ENCODE peak calls at places on chromosomes 3 and 15, in nine cellular contexts. N, H, B, Y, D, T, S, G and O are unnamed samples. For H3K36me3, the result is how much of the 10 kb centered on the place peaks cover.

GRCh38 chr3:114509756-114510155 is 215.9 kb downstream of the TIGIT start:
- DNase-seq in N (no peak), H (no peak), B (no peak), Y (no peak), D (no peak), T (no peak), S (no peak), G (no peak), O (no peak)

GRCh38 chr3:23376516-23377248 is 173.6 kb downstream of the UBE2E2 start:
- DNase-seq in N (no peak), H (no peak), B (no peak), Y (no peak), D (no peak), T (no peak), S (no peak), G (no peak), O (no peak)

GRCh38 chr3:120425877-120426276 is 24.9 kb downstream of the FSTL1 start:
- DNase-seq in N (peak), H (peak), B (no peak), Y (no peak), D (no peak), T (no peak), S (peak), G (no peak), O (no peak)

GRCh38 chr3:70550723-70551319 is 238.4 kb upstream of the MDFIC2 start:
- DNase-seq in N (peak), H (peak), B (peak), Y (peak), D (peak), T (peak), S (peak), G (peak), O (peak)

GRCh38 chr3:185316740-185317407 is 46.1 kb upstream of the MAP3K13 start:
- DNase-seq in N (no peak), H (peak), B (no peak), Y (peak), D (no peak), T (no peak), S (no peak), G (no peak), O (no peak)

GRCh38 chr15:88002721-88003120 is 253.8 kb downstream of the NTRK3 start:
- DNase-seq in N (no peak), H (no peak), B (no peak), Y (no peak), D (no peak), T (no peak), S (no peak), G (no peak), O (no peak)

GRCh38 chr15:26893351-26894065 is 26.6 kb downstream of the GABRA5 start:
- DNase-seq in N (no peak), H (no peak), B (no peak), Y (no peak), D (no peak), T (no peak), S (no peak), G (no peak), O (no peak)

GRCh38 chr15:43514241-43515057 is 3.0 kb upstream of the MAP1A start:
- DNase-seq in N (no peak), H (peak), B (no peak), Y (no peak), D (peak), T (peak), S (no peak), G (no peak), O (peak)

GRCh38 chr3:55565516-55565915 is 78.4 kb upstream of the WNT5A start:
- DNase-seq in N (no peak), H (no peak), B (no peak), Y (no peak), D (no peak), T (no peak), S (no peak), G (no peak), O (no peak)

GRCh38 chr15:80182611-80183210 is 29.9 kb downstream of the FAH start:
- DNase-seq in N (no peak), H (peak), B (no peak), Y (no peak), D (no peak), T (no peak), S (no peak), G (no peak), O (no peak)

GRCh38 chr15:88181613-88182012 is 74.9 kb downstream of the NTRK3 start:
- DNase-seq in N (no peak), H (no peak), B (no peak), Y (no peak), D (no peak), T (no peak), S (no peak), G (no peak), O (no peak)

GRCh38 chr3:23952646-23953045 is 7.6 kb downstream of the NR1D2 start:
- DNase-seq in N (no peak), H (peak), B (no peak), Y (no peak), D (no peak), T (peak), S (no peak), G (no peak), O (no peak)

GRCh38 chr15:77023576-77024272 is 28.8 kb downstream of the PSTPIP1 start:
- DNase-seq in N (peak), H (no peak), B (no peak), Y (no peak), D (no peak), T (no peak), S (peak), G (no peak), O (no peak)

GRCh38 chr3:135758961-135759360 is 206.6 kb upstream of the PPP2R3A start:
- DNase-seq in N (no peak), H (no peak), B (no peak), Y (no peak), D (no peak), T (no peak), S (no peak), G (no peak), O (no peak)

GRCh38 chr3:5019411-5020261 is 40.4 kb downstream of the BHLHE40 start:
- DNase-seq in N (no peak), H (no peak), B (no peak), Y (peak), D (peak), T (no peak), S (no peak), G (no peak), O (no peak)

GRCh38 chr3:24123596-24123995 is 178.5 kb downstream of the NR1D2 start:
- DNase-seq in N (no peak), H (peak), B (no peak), Y (no peak), D (no peak), T (no peak), S (no peak), G (no peak), O (no peak)

GRCh38 chr15:31516459-31516858 is 189.8 kb downstream of the KLF13 start:
- DNase-seq in N (no peak), H (no peak), B (no peak), Y (no peak), D (no peak), T (no peak), S (no peak), G (no peak), O (no peak)

GRCh38 chr15:44194397-44195150 is 497 bp downstream of the FRMD5 start:
- DNase-seq in N (peak), H (peak), B (peak), Y (peak), D (peak), T (no peak), S (no peak), G (no peak), O (peak)

GRCh38 chr15:42401544-42402478 is 42.5 kb downstream of the CAPN3 start:
- DNase-seq in N (no peak), H (no peak), B (no peak), Y (no peak), D (no peak), T (no peak), S (no peak), G (no peak), O (no peak)

GRCh38 chr15:74376825-74377581 is 9.6 kb upstream of the CYP11A1 start:
- DNase-seq in N (no peak), H (no peak), B (peak), Y (no peak), D (no peak), T (no peak), S (no peak), G (no peak), O (no peak)

GRCh38 chr3:123658118-123658859 is 73.4 kb upstream of the HACD2 start:
- DNase-seq in N (peak), H (peak), B (no peak), Y (no peak), D (peak), T (no peak), S (peak), G (peak), O (peak)

GRCh38 chr15:80662129-80662528 is 33.0 kb upstream of the ABHD17C start:
- DNase-seq in N (no peak), H (no peak), B (no peak), Y (peak), D (no peak), T (peak), S (no peak), G (no peak), O (no peak)

GRCh38 chr3:111848246-111848645 is 10.8 kb upstream of the PHLDB2 start:
- DNase-seq in N (no peak), H (no peak), B (no peak), Y (no peak), D (no peak), T (no peak), S (no peak), G (no peak), O (no peak)

GRCh38 chr3:134255399-134255798 is 4.7 kb upstream of the RYK start:
- DNase-seq in N (no peak), H (no peak), B (no peak), Y (no peak), D (no peak), T (no peak), S (no peak), G (no peak), O (no peak)

GRCh38 chr3:100665230-100665629 is 44.1 kb upstream of the TFG start:
- DNase-seq in N (no peak), H (peak), B (no peak), Y (no peak), D (no peak), T (no peak), S (no peak), G (no peak), O (no peak)

GRCh38 chr3:71309342-71309741 is 274.2 kb downstream of the FOXP1 start:
- DNase-seq in N (no peak), H (peak), B (no peak), Y (peak), D (no peak), T (no peak), S (no peak), G (no peak), O (no peak)

GRCh38 chr3:8992199-8992598 is 28.9 kb upstream of the RAD18 start:
- DNase-seq in N (no peak), H (no peak), B (no peak), Y (no peak), D (no peak), T (no peak), S (no peak), G (no peak), O (no peak)

GRCh38 chr15:78007965-78008886 is 69.3 kb downstream of the TBC1D2B start:
- DNase-seq in N (peak), H (peak), B (no peak), Y (peak), D (peak), T (no peak), S (peak), G (no peak), O (peak)

GRCh38 chr3:14374444-14374883 is 27.9 kb upstream of the SLC6A6 start:
- DNase-seq in N (no peak), H (no peak), B (no peak), Y (peak), D (no peak), T (no peak), S (no peak), G (no peak), O (peak)

GRCh38 chr15:69653846-69654245 is 201.2 kb downstream of the RPLP1 start:
- DNase-seq in N (no peak), H (no peak), B (no peak), Y (no peak), D (no peak), T (no peak), S (no peak), G (no peak), O (no peak)

GRCh38 chr15:69648215-69648614 is 195.6 kb downstream of the RPLP1 start:
- DNase-seq in N (no peak), H (peak), B (no peak), Y (no peak), D (no peak), T (no peak), S (no peak), G (no peak), O (no peak)

GRCh38 chr15:69648775-69649735 is 196.4 kb downstream of the RPLP1 start:
- DNase-seq in N (no peak), H (no peak), B (no peak), Y (peak), D (no peak), T (no peak), S (no peak), G (no peak), O (no peak)

GRCh38 chr15:69656271-69657030 is 203.8 kb downstream of the RPLP1 start:
- DNase-seq in N (no peak), H (peak), B (no peak), Y (no peak), D (no peak), T (no peak), S (no peak), G (no peak), O (no peak)

DNA sequence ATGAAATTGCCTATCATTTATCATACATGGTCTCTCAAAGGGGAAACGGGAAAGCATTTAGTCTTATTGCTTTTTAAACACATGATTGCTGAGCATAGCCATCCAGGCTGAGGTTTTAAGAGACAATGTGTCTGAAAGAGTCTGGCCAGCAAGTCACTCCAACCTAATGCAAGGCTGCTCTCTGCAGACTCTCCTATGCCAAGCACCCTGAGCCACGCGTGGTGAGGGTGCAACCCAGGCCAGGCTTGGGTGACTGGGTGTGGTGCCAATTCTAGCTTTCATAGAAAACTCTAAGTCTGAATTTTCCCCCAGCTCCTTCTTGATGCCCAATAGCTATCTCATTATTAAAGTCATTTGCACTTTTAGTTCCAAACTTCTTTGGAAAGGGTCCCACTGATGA is 200.3 kb downstream of the RPLP1 start:
- DNase-seq in N (no peak), H (no peak), B (no peak), Y (no peak), D (no peak), T (no peak), S (no peak), G (no peak), O (no peak)
- TF ChIP-seq CTCF in N (no peak), H (no peak), B (peak), Y (no peak), D (no peak), T (no peak), S (no peak), G (peak), O (peak)

GRCh38 chr15:29540479-29540878 is 270.9 kb upstream of the NSMCE3 start:
- DNase-seq in N (no peak), H (no peak), B (no peak), Y (no peak), D (no peak), T (no peak), S (no peak), G (no peak), O (no peak)

GRCh38 chr15:29541309-29541708 is 271.7 kb upstream of the NSMCE3 start:
- DNase-seq in N (no peak), H (no peak), B (no peak), Y (no peak), D (no peak), T (no peak), S (no peak), G (no peak), O (no peak)

GRCh38 chr15:29538110-29538509 is 268.5 kb upstream of the NSMCE3 start:
- DNase-seq in N (no peak), H (peak), B (no peak), Y (no peak), D (peak), T (no peak), S (no peak), G (no peak), O (no peak)

GRCh38 chr15:29535952-29536351 is 266.3 kb upstream of the NSMCE3 start:
- DNase-seq in N (no peak), H (no peak), B (no peak), Y (no peak), D (no peak), T (no peak), S (no peak), G (no peak), O (no peak)

DNA sequence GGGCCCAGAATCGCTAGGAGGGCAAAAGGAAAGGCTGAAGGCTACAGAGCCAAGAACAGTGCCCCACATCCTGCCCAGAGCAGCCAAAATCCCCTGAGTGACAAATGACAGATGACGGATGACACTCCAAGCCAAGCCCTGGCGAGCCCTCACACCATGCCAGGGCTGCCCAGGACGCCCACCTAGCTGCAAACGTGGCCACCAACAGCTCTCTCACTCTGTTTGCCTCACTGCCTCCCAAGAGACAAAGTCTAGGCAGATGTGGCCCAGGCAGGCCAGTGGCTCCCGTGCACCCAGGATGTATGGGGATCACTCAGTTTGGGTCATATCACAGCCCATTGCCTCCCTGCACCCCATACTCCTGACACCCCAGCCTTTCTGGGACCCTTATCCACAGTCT is 270.1 kb upstream of the NSMCE3 start:
- DNase-seq in N (no peak), H (no peak), B (no peak), Y (no peak), D (no peak), T (no peak), S (no peak), G (no peak), O (no peak)
- H3K36me3 ChIP-seq in N (under half), H (under half), B (under half), Y (under half), D (under half), T (under half), S (under half), G (under half), O (under half)

DNA sequence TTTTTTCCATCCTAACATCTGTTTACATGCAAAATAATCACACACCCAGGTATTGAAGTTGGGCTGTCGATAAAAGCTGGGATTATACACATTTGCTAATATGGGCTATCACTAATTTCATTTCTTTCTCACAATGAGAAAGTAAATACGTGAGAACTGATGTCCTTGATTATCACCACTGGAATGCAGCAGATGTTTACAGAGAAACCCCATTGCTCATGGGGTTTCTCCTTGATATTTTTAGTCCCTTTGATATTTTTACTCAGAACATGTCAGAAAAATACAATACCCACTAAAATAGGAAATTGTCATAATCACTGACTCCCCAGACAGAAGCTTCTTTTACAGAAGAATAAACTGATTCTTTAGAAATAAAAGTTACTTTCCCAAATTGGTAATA is 535.1 kb upstream of the CCDC54 start:
- DNase-seq in N (no peak), H (no peak), B (no peak), Y (no peak), D (no peak), T (no peak), S (no peak), G (no peak), O (no peak)
- TF ChIP-seq CTCF in N (no peak), H (no peak), B (no peak), Y (no peak), D (no peak), T (no peak), S (no peak), G (no peak), O (no peak)

GRCh38 chr3:127015282-127016042 is 32.5 kb downstream of the PLXNA1 start:
- DNase-seq in N (no peak), H (no peak), B (no peak), Y (no peak), D (no peak), T (no peak), S (no peak), G (no peak), O (no peak)

GRCh38 chr3:127014536-127015281 is 31.8 kb downstream of the PLXNA1 start:
- DNase-seq in N (no peak), H (no peak), B (no peak), Y (no peak), D (no peak), T (no peak), S (no peak), G (no peak), O (no peak)

GRCh38 chr3:127012091-127012490 is 29.2 kb downstream of the PLXNA1 start:
- DNase-seq in N (no peak), H (peak), B (no peak), Y (no peak), D (no peak), T (no peak), S (no peak), G (no peak), O (no peak)

GRCh38 chr3:127013196-127013595 is 30.3 kb downstream of the PLXNA1 start:
- DNase-seq in N (no peak), H (no peak), B (no peak), Y (no peak), D (no peak), T (no peak), S (no peak), G (no peak), O (no peak)

GRCh38 chr3:127013758-127014535 is 31.0 kb downstream of the PLXNA1 start:
- DNase-seq in N (no peak), H (no peak), B (no peak), Y (no peak), D (no peak), T (no peak), S (no peak), G (no peak), O (no peak)
- H3K36me3 ChIP-seq in N (under half), H (under half), B (half or more), Y (half or more), D (under half), T (under half), S (under half), G (under half), O (half or more)

GRCh38 chr15:62241135-62241770 is 76.2 kb upstream of the C2CD4B start:
- DNase-seq in N (no peak), H (peak), B (no peak), Y (peak), D (peak), T (peak), S (no peak), G (no peak), O (no peak)
- TF ChIP-seq CTCF in N (no peak), H (peak), B (peak), Y (peak), D (peak), T (peak), S (no peak), G (no peak), O (peak)